ENCODE peak calls at places on chromosomes 16 and 17, in six cellular contexts. One of them, this sample, is unnamed.
A peak's percentile ranks its signal among the peaks of the same experiment; 100 is the strongest.

GRCh38 chr16:86653289-86654006 is 75.1 kb downstream of the FOXL1 start:
- DNase-seq in mammary epithelial cell: no peak
- DNase-seq in neuronal stem cell: no peak
- DNase-seq in neural progenitor cell: no peak
- DNase-seq in Karpas-422: no peak
- DNase-seq in HCT116: no peak
- DNase-seq in this sample: no peak

GRCh38 chr16:166375-167116 is 768 bp downstream of the HBM start:
- DNase-seq in neuronal stem cell: no peak
- DNase-seq in mammary epithelial cell: no peak
- DNase-seq in Karpas-422: no peak
- DNase-seq in neural progenitor cell: peak; percentile 43
- DNase-seq in HCT116: no peak
- DNase-seq in this sample: no peak

GRCh38 chr16:81201267-81201666 is 37.2 kb upstream of the BCO1 start:
- DNase-seq in mammary epithelial cell: no peak
- DNase-seq in Karpas-422: no peak
- DNase-seq in neural progenitor cell: no peak
- DNase-seq in HCT116: no peak
- DNase-seq in neuronal stem cell: no peak
- DNase-seq in this sample: no peak

GRCh38 chr16:84553873-84554399 is 49.5 kb upstream of the MEAK7 start:
- DNase-seq in HCT116: no peak
- DNase-seq in neuronal stem cell: no peak
- DNase-seq in Karpas-422: no peak
- DNase-seq in neural progenitor cell: no peak
- DNase-seq in mammary epithelial cell: no peak
- DNase-seq in this sample: no peak

GRCh38 chr16:3032624-3033023 is 4.1 kb downstream of the BICDL2 start:
- DNase-seq in Karpas-422: no peak
- DNase-seq in neural progenitor cell: no peak
- DNase-seq in HCT116: no peak
- DNase-seq in neuronal stem cell: no peak
- DNase-seq in mammary epithelial cell: no peak
- DNase-seq in this sample: no peak

GRCh38 chr16:54324716-54325115 is 38.1 kb upstream of the IRX3 start:
- DNase-seq in neural progenitor cell: no peak
- DNase-seq in neuronal stem cell: no peak
- DNase-seq in HCT116: no peak
- DNase-seq in Karpas-422: no peak
- DNase-seq in mammary epithelial cell: no peak
- DNase-seq in this sample: no peak

GRCh38 chr17:15414502-15415348 is 52.7 kb downstream of the CDRT4 start:
- DNase-seq in mammary epithelial cell: no peak
- DNase-seq in Karpas-422: no peak
- DNase-seq in neural progenitor cell: peak; percentile 13
- DNase-seq in neuronal stem cell: no peak
- DNase-seq in HCT116: no peak
- DNase-seq in this sample: no peak

GRCh38 chr17:58487589-58488427 is at the start of gene HSF5:
- DNase-seq in Karpas-422: no peak
- DNase-seq in mammary epithelial cell: no peak
- DNase-seq in neuronal stem cell: no peak
- DNase-seq in HCT116: no peak
- DNase-seq in neural progenitor cell: no peak
- DNase-seq in this sample: no peak

GRCh38 chr16:77618011-77618410 is 104.3 kb upstream of the NUDT7 start:
- DNase-seq in Karpas-422: no peak
- DNase-seq in neuronal stem cell: no peak
- DNase-seq in HCT116: no peak
- DNase-seq in mammary epithelial cell: no peak
- DNase-seq in neural progenitor cell: no peak
- DNase-seq in this sample: no peak

GRCh38 chr17:16419929-16420271 is 4.5 kb downstream of the TRPV2 start:
- DNase-seq in Karpas-422: no peak
- DNase-seq in HCT116: no peak
- DNase-seq in neuronal stem cell: no peak
- DNase-seq in neural progenitor cell: no peak
- DNase-seq in mammary epithelial cell: peak; percentile 81
- DNase-seq in this sample: peak; percentile 38

GRCh38 chr17:67018429-67019125 is 25.8 kb upstream of the CACNG1 start:
- DNase-seq in Karpas-422: no peak
- DNase-seq in mammary epithelial cell: no peak
- DNase-seq in HCT116: no peak
- DNase-seq in neuronal stem cell: no peak
- DNase-seq in neural progenitor cell: no peak
- DNase-seq in this sample: no peak

GRCh38 chr16:2755158-2755557 is 2.7 kb downstream of the SRRM2 start:
- DNase-seq in neural progenitor cell: no peak
- DNase-seq in mammary epithelial cell: no peak
- DNase-seq in HCT116: no peak
- DNase-seq in neuronal stem cell: no peak
- DNase-seq in Karpas-422: no peak
- DNase-seq in this sample: no peak

DNA sequence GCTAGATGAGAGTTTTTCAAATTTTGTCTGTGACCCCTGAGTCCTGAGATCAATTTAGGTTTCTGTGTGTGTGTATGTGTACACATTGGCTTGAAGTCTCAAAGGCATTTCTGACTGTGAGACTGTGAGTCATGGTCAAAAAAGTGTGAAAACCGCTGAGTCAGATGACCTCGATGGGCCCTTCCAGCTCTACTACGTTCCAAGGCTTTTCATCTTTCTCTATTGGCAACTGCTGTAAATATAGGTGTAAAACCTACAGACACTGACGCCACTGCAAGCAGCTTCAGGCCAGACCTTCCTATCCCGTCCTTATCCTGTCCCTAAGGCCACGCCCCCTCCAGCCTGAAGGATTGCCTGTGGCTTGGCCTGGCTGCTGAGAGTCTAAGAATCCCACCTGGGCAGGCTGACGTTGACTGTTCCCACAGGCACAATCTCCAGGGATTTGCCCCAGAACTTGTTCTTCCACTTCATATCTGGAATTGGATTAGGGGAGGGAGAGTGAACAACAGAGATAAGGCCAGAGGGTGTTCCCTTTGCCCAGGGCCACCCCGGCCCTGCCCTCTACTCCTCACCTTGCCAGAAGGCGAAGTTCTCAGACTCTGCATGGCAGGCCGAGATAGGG is 11.3 kb downstream of the OSBPL7 start:
- DNase-seq in HCT116: peak; percentile 93
- DNase-seq in mammary epithelial cell: peak; percentile 96
- DNase-seq in neural progenitor cell: no peak
- DNase-seq in Karpas-422: no peak
- DNase-seq in neuronal stem cell: no peak
- DNase-seq in this sample: peak; percentile 75
- H3K9ac ChIP-seq in HCT116: peak overlapping the region; percentile 49
- H3K9ac ChIP-seq in mammary epithelial cell: peak overlapping the region; percentile 39
- H3K9ac ChIP-seq in neural progenitor cell: no peak overlapping the region
- H3K9ac ChIP-seq in Karpas-422: no peak overlapping the region
- H3K9ac ChIP-seq in neuronal stem cell: no peak overlapping the region
- H3K9ac ChIP-seq in this sample: no peak overlapping the region

GRCh38 chr16:88378836-88379693 is 3.7 kb upstream of the ZNF469 start:
- DNase-seq in Karpas-422: no peak
- DNase-seq in HCT116: no peak
- DNase-seq in neural progenitor cell: no peak
- DNase-seq in mammary epithelial cell: no peak
- DNase-seq in neuronal stem cell: no peak
- DNase-seq in this sample: no peak
- H3K4me3 ChIP-seq in Karpas-422: no peak overlapping the region
- H3K4me3 ChIP-seq in HCT116: no peak overlapping the region
- H3K4me3 ChIP-seq in neural progenitor cell: no peak overlapping the region
- H3K4me3 ChIP-seq in mammary epithelial cell: no peak overlapping the region
- H3K4me3 ChIP-seq in neuronal stem cell: no peak overlapping the region
- H3K4me3 ChIP-seq in this sample: no peak overlapping the region

GRCh38 chr17:40134184-40134583 is 6.2 kb upstream of the CASC3 start:
- DNase-seq in Karpas-422: no peak
- DNase-seq in HCT116: no peak
- DNase-seq in neural progenitor cell: no peak
- DNase-seq in neuronal stem cell: no peak
- DNase-seq in mammary epithelial cell: no peak
- DNase-seq in this sample: no peak
- H3K9ac ChIP-seq in Karpas-422: no peak overlapping the region
- H3K9ac ChIP-seq in HCT116: no peak overlapping the region
- H3K9ac ChIP-seq in neural progenitor cell: no peak overlapping the region
- H3K9ac ChIP-seq in neuronal stem cell: no peak overlapping the region
- H3K9ac ChIP-seq in mammary epithelial cell: no peak overlapping the region
- H3K9ac ChIP-seq in this sample: peak overlapping the region; percentile 13

DNA sequence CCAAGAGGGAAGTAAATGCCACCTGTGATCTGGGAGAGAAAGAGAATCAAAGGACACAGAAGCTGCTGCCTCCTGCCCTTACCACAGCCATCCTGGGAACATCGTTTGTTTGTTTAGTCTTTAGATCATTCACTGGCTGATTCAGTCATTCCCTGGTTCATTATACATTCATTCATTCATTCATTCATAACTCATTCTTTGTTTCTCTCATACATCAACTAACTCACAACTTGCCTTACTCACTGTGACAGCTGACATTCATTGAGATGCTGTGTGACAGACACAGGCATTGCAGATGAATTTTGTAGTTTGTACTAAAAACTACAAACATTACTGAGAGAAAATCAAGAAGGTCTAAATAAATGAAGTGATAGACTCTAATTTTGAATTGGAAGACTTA is 291.0 kb upstream of the TNRC6C start:
- DNase-seq in Karpas-422: no peak
- DNase-seq in mammary epithelial cell: no peak
- DNase-seq in neural progenitor cell: no peak
- DNase-seq in neuronal stem cell: no peak
- DNase-seq in HCT116: no peak
- DNase-seq in this sample: no peak
- H3K4me3 ChIP-seq in Karpas-422: no peak overlapping the region
- H3K4me3 ChIP-seq in mammary epithelial cell: no peak overlapping the region
- H3K4me3 ChIP-seq in neural progenitor cell: no peak overlapping the region
- H3K4me3 ChIP-seq in neuronal stem cell: no peak overlapping the region
- H3K4me3 ChIP-seq in HCT116: no peak overlapping the region
- H3K4me3 ChIP-seq in this sample: no peak overlapping the region

DNA sequence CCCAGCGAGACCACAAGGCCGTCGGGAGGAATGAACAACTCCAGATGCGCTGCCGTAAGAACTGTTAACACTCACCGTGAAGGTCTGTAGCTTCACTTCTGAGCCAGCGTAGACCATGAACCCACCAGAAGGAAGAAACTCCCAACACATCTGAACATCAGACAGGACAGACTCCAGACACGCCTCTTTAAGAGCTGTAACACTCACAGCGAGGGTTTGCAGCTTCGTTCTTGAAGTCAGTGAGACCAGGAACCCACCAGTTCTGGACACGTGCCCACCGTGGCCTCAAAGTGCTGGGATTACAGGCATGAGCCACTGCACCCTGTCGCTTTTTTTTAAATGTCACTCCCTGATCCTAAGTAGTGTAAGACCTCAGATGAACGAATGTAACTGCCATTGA is 17.3 kb downstream of the KPNA2 start:
- DNase-seq in HCT116: no peak
- DNase-seq in Karpas-422: no peak
- DNase-seq in mammary epithelial cell: no peak
- DNase-seq in neuronal stem cell: no peak
- DNase-seq in neural progenitor cell: no peak
- DNase-seq in this sample: no peak
- H3K9ac ChIP-seq in HCT116: no peak overlapping the region
- H3K9ac ChIP-seq in Karpas-422: no peak overlapping the region
- H3K9ac ChIP-seq in mammary epithelial cell: no peak overlapping the region
- H3K9ac ChIP-seq in neuronal stem cell: no peak overlapping the region
- H3K9ac ChIP-seq in neural progenitor cell: no peak overlapping the region
- H3K9ac ChIP-seq in this sample: peak overlapping the region; percentile 60

DNA sequence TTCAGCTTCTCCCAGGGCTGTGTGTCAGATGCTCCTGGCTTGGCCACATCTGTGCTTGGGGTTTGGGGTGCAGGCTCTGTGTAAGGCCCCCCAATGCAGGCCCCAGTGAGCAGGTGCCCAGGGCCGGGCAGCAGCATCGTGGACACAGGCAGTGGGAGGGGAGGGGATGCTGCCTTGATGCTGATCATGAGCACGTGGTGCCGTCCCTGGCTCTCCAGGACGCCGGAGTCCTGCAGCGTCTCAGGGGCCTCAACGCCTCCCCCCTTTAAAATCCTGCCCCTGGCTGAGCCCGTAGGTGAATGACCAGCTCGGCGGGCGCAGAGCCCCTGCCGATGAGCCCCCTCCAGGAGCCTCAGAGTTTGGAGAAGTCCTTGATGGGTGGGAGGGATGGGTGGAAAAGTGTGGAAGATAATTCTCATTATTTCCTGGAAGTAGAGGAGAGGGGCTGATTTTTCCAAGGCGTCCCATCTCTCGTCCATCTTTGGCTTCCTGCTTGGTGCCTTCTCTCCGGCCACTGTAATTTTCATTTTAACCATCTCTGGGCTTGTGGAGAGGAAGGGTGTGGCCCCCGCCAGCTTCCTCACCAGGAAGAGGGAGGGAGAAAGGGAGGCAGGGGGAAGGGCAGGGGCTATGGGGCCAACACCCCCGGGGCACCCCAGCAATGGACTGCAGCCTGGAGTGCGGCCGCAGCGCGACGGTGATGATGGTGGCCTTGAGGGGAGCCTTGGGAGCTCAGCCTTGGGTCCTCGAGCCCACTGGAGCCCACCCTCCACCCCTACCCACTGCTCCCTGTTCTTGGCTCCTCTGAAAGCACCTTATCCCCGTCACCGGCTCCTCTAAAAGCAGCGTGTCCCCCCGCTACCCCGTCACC is 9.3 kb downstream of the METRNL start:
- DNase-seq in neuronal stem cell: no peak
- DNase-seq in Karpas-422: no peak
- DNase-seq in mammary epithelial cell: no peak
- DNase-seq in HCT116: no peak
- DNase-seq in neural progenitor cell: no peak
- DNase-seq in this sample: no peak
- H3K4me3 ChIP-seq in neuronal stem cell: no peak overlapping the region
- H3K4me3 ChIP-seq in Karpas-422: no peak overlapping the region
- H3K4me3 ChIP-seq in mammary epithelial cell: no peak overlapping the region
- H3K4me3 ChIP-seq in HCT116: no peak overlapping the region
- H3K4me3 ChIP-seq in neural progenitor cell: no peak overlapping the region
- H3K4me3 ChIP-seq in this sample: no peak overlapping the region

GRCh38 chr17:28940142-28940541 is 11.2 kb downstream of the PHF12 start:
- DNase-seq in mammary epithelial cell: no peak
- DNase-seq in HCT116: no peak
- DNase-seq in neural progenitor cell: no peak
- DNase-seq in neuronal stem cell: no peak
- DNase-seq in Karpas-422: no peak
- DNase-seq in this sample: no peak
- H3K9ac ChIP-seq in mammary epithelial cell: no peak overlapping the region
- H3K9ac ChIP-seq in HCT116: no peak overlapping the region
- H3K9ac ChIP-seq in neural progenitor cell: no peak overlapping the region
- H3K9ac ChIP-seq in neuronal stem cell: no peak overlapping the region
- H3K9ac ChIP-seq in Karpas-422: no peak overlapping the region
- H3K9ac ChIP-seq in this sample: no peak overlapping the region

GRCh38 chr16:28259091-28259780 is 33.1 kb upstream of the SBK1 start:
- DNase-seq in neural progenitor cell: no peak
- DNase-seq in HCT116: no peak
- DNase-seq in neuronal stem cell: no peak
- DNase-seq in mammary epithelial cell: no peak
- DNase-seq in Karpas-422: no peak
- DNase-seq in this sample: no peak

GRCh38 chr16:28260193-28260592 is 32.1 kb upstream of the SBK1 start:
- DNase-seq in mammary epithelial cell: no peak
- DNase-seq in HCT116: no peak
- DNase-seq in neuronal stem cell: no peak
- DNase-seq in Karpas-422: no peak
- DNase-seq in neural progenitor cell: no peak
- DNase-seq in this sample: no peak

GRCh38 chr16:28257256-28257655 is 35.1 kb upstream of the SBK1 start:
- DNase-seq in Karpas-422: no peak
- DNase-seq in neuronal stem cell: no peak
- DNase-seq in HCT116: no peak
- DNase-seq in mammary epithelial cell: no peak
- DNase-seq in neural progenitor cell: no peak
- DNase-seq in this sample: no peak

GRCh38 chr16:28259781-28260150 is 32.6 kb upstream of the SBK1 start:
- DNase-seq in Karpas-422: no peak
- DNase-seq in HCT116: no peak
- DNase-seq in mammary epithelial cell: no peak
- DNase-seq in neural progenitor cell: no peak
- DNase-seq in neuronal stem cell: no peak
- DNase-seq in this sample: no peak

GRCh38 chr16:28258571-28258970 is 33.8 kb upstream of the SBK1 start:
- DNase-seq in neural progenitor cell: peak; percentile 51
- DNase-seq in HCT116: no peak
- DNase-seq in neuronal stem cell: no peak
- DNase-seq in Karpas-422: no peak
- DNase-seq in mammary epithelial cell: no peak
- DNase-seq in this sample: peak; percentile 38
- H3K4me3 ChIP-seq in neural progenitor cell: peak overlapping the region; percentile 35
- H3K4me3 ChIP-seq in HCT116: no peak overlapping the region
- H3K4me3 ChIP-seq in neuronal stem cell: no peak overlapping the region
- H3K4me3 ChIP-seq in Karpas-422: no peak overlapping the region
- H3K4me3 ChIP-seq in mammary epithelial cell: no peak overlapping the region
- H3K4me3 ChIP-seq in this sample: peak overlapping the region; percentile 52